ENCODE peak calls at places on chromosomes 2 and 18, in seven cellular contexts. I is HEK293T, T is skeletal muscle cell, D is type B pancreatic cell, U is GM18507, A is NCI-H2107, P is chondrocyte. Z is an unnamed sample.

GRCh38 chr2:159044804-159045286 is 76.4 kb downstream of the TANC1 start:
- DNase-seq in I (no peak), T (no peak), D (no peak), U (no peak), A (no peak), P (no peak), Z (no peak)

GRCh38 chr18:76529433-76529811 is 34.4 kb upstream of the ZNF516 start:
- DNase-seq in I (no peak), T (no peak), D (no peak), U (no peak), A (no peak), P (no peak), Z (no peak)

GRCh38 chr2:16709769-16710168 is 44.1 kb upstream of the CYRIA start:
- DNase-seq in I (no peak), T (no peak), D (no peak), U (no peak), A (no peak), P (no peak), Z (no peak)

GRCh38 chr18:22466608-22467390 is 49.1 kb upstream of the CTAGE1 start:
- DNase-seq in I (peak; percentile 6), T (peak; percentile 28), D (no peak), U (no peak), A (no peak), P (no peak), Z (no peak)

GRCh38 chr2:153871231-153872221 is at the start of gene GALNT13:
- DNase-seq in I (peak; percentile 81), T (no peak), D (peak; percentile 82), U (no peak), A (no peak), P (peak; percentile 88), Z (peak; percentile 86)

GRCh38 chr2:233289590-233290424 is 17.8 kb upstream of the SAG start:
- DNase-seq in I (no peak), T (no peak), D (no peak), U (no peak), A (no peak), P (no peak), Z (no peak)

GRCh38 chr2:18623782-18624181 is 34.4 kb upstream of the NT5C1B start:
- DNase-seq in I (no peak), T (peak; percentile 47), D (no peak), U (no peak), A (no peak), P (no peak), Z (no peak)

GRCh38 chr18:54822872-54823845 is 5.1 kb upstream of the RAB27B start:
- DNase-seq in I (no peak), T (peak; percentile 96), D (no peak), U (no peak), A (no peak), P (no peak), Z (no peak)

GRCh38 chr2:54103454-54104314 is 11.7 kb upstream of the ACYP2 start:
- DNase-seq in I (peak; percentile 20), T (no peak), D (no peak), U (no peak), A (no peak), P (no peak), Z (no peak)

GRCh38 chr18:48621240-48621639 is 82.4 kb downstream of the CTIF start:
- DNase-seq in I (no peak), T (peak; percentile 63), D (no peak), U (no peak), A (no peak), P (no peak), Z (no peak)